ENCODE peak calls at places on chromosomes 7 and 10, in seven cellular contexts. L is hepatocyte, P is NCI-H774, M is HEK293T, A is adrenal gland, S is fibroblast of the conjunctiva, Q is dorsolateral prefrontal cortex. X is an unnamed sample.

GRCh38 chr7:133020501-133020900 is 61.4 kb downstream of the CHCHD3 start:
- DNase-seq in P (no peak), S (no peak), A (no peak), Q (no peak), M (no peak), L (no peak), X (no peak)

GRCh38 chr10:33143160-33143728 is 185.2 kb upstream of the ITGB1 start:
- DNase-seq in M (no peak), L (no peak), S (peak; percentile 46), Q (no peak), P (no peak), A (no peak), X (no peak)

GRCh38 chr7:157464111-157464970 is 127.5 kb downstream of the DNAJB6 start:
- DNase-seq in P (no peak), L (no peak), A (no peak), Q (no peak), S (no peak), M (no peak), X (no peak)

GRCh38 chr10:74640134-74640533 is 186.3 kb upstream of the KAT6B start:
- DNase-seq in A (no peak), L (no peak), M (no peak), S (no peak), P (no peak), Q (no peak), X (no peak)

GRCh38 chr7:143487566-143487965 is 9.9 kb downstream of the TAS2R41 start:
- DNase-seq in S (no peak), A (peak; percentile 55), P (no peak), L (peak; percentile 51), Q (no peak), M (no peak), X (no peak)

GRCh38 chr10:78579995-78580394 is 488.8 kb upstream of the ZMIZ1 start:
- DNase-seq in M (no peak), L (no peak), S (no peak), Q (peak; percentile 86), A (peak; percentile 81), P (peak; percentile 60), X (no peak)

GRCh38 chr7:70620333-70621055 is 511.4 kb upstream of the GALNT17 start:
- DNase-seq in P (no peak), S (no peak), L (no peak), A (no peak), M (no peak), Q (no peak), X (no peak)

GRCh38 chr7:134787064-134787463 is 7.6 kb downstream of the CALD1 start:
- DNase-seq in A (no peak), P (no peak), S (no peak), M (no peak), Q (no peak), L (no peak), X (no peak)

GRCh38 chr7:41275255-41275654 is 427.6 kb downstream of the INHBA start:
- DNase-seq in Q (no peak), A (no peak), M (no peak), S (no peak), L (no peak), P (no peak), X (no peak)

GRCh38 chr10:127854769-127855583 is 37.8 kb downstream of the CLRN3 start:
- DNase-seq in P (no peak), M (no peak), L (no peak), Q (no peak), S (no peak), A (no peak), X (no peak)

GRCh38 chr10:50369931-50370330 is 118.6 kb upstream of the ASAH2 start:
- DNase-seq in Q (no peak), A (no peak), L (no peak), P (no peak), M (no peak), S (no peak), X (no peak)

GRCh38 chr10:24383681-24384106 is 174.8 kb downstream of the KIAA1217 start:
- DNase-seq in A (peak; percentile 96), Q (no peak), L (peak; percentile 96), S (peak; percentile 95), P (peak; percentile 5), M (peak; percentile 75), X (peak; percentile 98)

GRCh38 chr7:46397591-46397990 is 476.5 kb upstream of the IGFBP3 start:
- DNase-seq in M (no peak), L (no peak), P (no peak), Q (no peak), S (no peak), A (no peak), X (no peak)

GRCh38 chr7:47484923-47485639 is 96.8 kb downstream of the TNS3 start:
- DNase-seq in Q (no peak), L (no peak), S (no peak), A (no peak), M (no peak), P (no peak), X (no peak)

GRCh38 chr7:55307123-55307916 is 57.8 kb upstream of the LANCL2 start:
- DNase-seq in Q (no peak), L (peak; percentile 16), S (no peak), M (no peak), P (no peak), A (no peak), X (no peak)

GRCh38 chr7:92832623-92833023 is 3.8 kb downstream of the CDK6 start:
- DNase-seq in S (no peak), A (no peak), M (peak; percentile 9), Q (no peak), P (no peak), L (no peak), X (no peak)

GRCh38 chr7:108351715-108352114 is 104.5 kb downstream of the NRCAM start:
- DNase-seq in M (no peak), A (no peak), Q (no peak), S (no peak), L (no peak), P (peak; percentile 77), X (no peak)

GRCh38 chr10:78953124-78954008 is 115.4 kb upstream of the ZMIZ1 start:
- DNase-seq in L (no peak), S (no peak), A (peak; percentile 66), P (no peak), M (no peak), Q (no peak), X (no peak)

GRCh38 chr7:113371376-113372043 is 253.2 kb upstream of the SMIM30 start:
- DNase-seq in S (peak; percentile 37), P (no peak), M (no peak), L (peak; percentile 4), A (peak; percentile 7), Q (no peak), X (no peak)

GRCh38 chr7:139853576-139854511 is 24.8 kb downstream of the TBXAS1 start:
- DNase-seq in M (no peak), A (peak; percentile 73), Q (no peak), S (peak; percentile 98), P (no peak), L (no peak), X (peak; percentile 88)

GRCh38 chr10:70459771-70460490 is 18.4 kb upstream of the NODAL start:
- DNase-seq in A (no peak), L (no peak), M (no peak), P (no peak), S (no peak), Q (no peak), X (no peak)

GRCh38 chr10:69086131-69086530 is 1.8 kb upstream of the SRGN start:
- DNase-seq in L (no peak), P (no peak), M (no peak), S (no peak), A (peak; percentile 24), Q (no peak), X (no peak)

GRCh38 chr10:5861269-5862031 is 28.2 kb downstream of the ANKRD16 start:
- DNase-seq in P (no peak), Q (no peak), A (peak; percentile 71), L (peak; percentile 48), S (peak; percentile 74), M (no peak), X (peak; percentile 87)

GRCh38 chr7:64880322-64881297 is 22.5 kb upstream of the ZNF273 start:
- DNase-seq in A (no peak), L (no peak), Q (no peak), S (no peak), P (no peak), M (no peak), X (no peak)

GRCh38 chr10:30505543-30506298 is 71.7 kb downstream of the MAP3K8 start:
- DNase-seq in Q (no peak), S (no peak), L (no peak), P (peak; percentile 48), A (no peak), M (no peak), X (no peak)

GRCh38 chr10:42973870-42974692 is 102.8 kb upstream of the RET start:
- DNase-seq in P (no peak), L (no peak), Q (no peak), M (no peak), S (no peak), A (no peak), X (no peak)

GRCh38 chr10:119281581-119282071 is 74.3 kb downstream of the GRK5 start:
- DNase-seq in S (no peak), A (peak; percentile 93), L (no peak), P (no peak), M (no peak), Q (peak; percentile 61), X (peak; percentile 41)

GRCh38 chr7:127908430-127909258 is 122.6 kb downstream of the LRRC4 start:
- DNase-seq in S (no peak), L (no peak), A (no peak), M (peak; percentile 12), Q (no peak), P (no peak), X (no peak)

GRCh38 chr10:113563306-113564088 is 10.6 kb downstream of the HABP2 start:
- DNase-seq in Q (peak; percentile 72), S (peak; percentile 45), A (peak; percentile 75), M (peak; percentile 93), L (peak; percentile 89), P (peak; percentile 28), X (no peak)

GRCh38 chr10:47058961-47059391 is 147.7 kb downstream of the PTPN20 start:
- DNase-seq in M (peak; percentile 20), P (no peak), S (no peak), L (no peak), A (no peak), Q (no peak), X (no peak)

GRCh38 chr7:111510584-111511378 is 51.5 kb downstream of the IMMP2L start:
- DNase-seq in A (no peak), M (no peak), P (no peak), L (no peak), S (no peak), Q (no peak), X (no peak)

GRCh38 chr7:37942934-37943610 is 22.6 kb downstream of the EPDR1 start:
- DNase-seq in S (peak; percentile 46), L (peak; percentile 75), Q (no peak), A (peak; percentile 94), M (no peak), P (no peak), X (no peak)

GRCh38 chr10:124010563-124011131 is 82.8 kb downstream of the CHST15 start:
- DNase-seq in Q (no peak), L (no peak), P (no peak), A (no peak), S (no peak), M (no peak), X (no peak)

X was measured in retinal pigment epithelial cell.